ENCODE peak calls at places on chromosome 19, in four cellular contexts. J is breast epithelium, W is tibial nerve, K is gastrocnemius medialis. G is an unnamed sample. For H3K9me3 and H3K4me1, the result is how much of the 10 kb centered on the place peaks cover.

GRCh38 chr19:22545751-22546150 is 88.4 kb upstream of the ZNF492 start:
- DNase-seq in K (no peak), J (peak), W (no peak), G (no peak)

GRCh38 chr19:38939957-38940356 is 9.2 kb downstream of the MRPS12 start:
- DNase-seq in J (no peak), W (no peak), K (no peak), G (no peak)

GRCh38 chr19:32852216-32852615 is 17.4 kb downstream of the SLC7A9 start:
- DNase-seq in K (no peak), J (no peak), W (no peak), G (no peak)

GRCh38 chr19:12938054-12938535 is 314 bp upstream of the CALR start:
- DNase-seq in K (peak), W (peak), J (peak), G (peak)

GRCh38 chr19:17214531-17215124 is 529 bp upstream of the USE1 start:
- DNase-seq in W (no peak), K (no peak), J (no peak), G (no peak)

GRCh38 chr19:13981021-13981420 is 25.1 kb downstream of the RFX1 start:
- DNase-seq in K (no peak), W (no peak), J (no peak), G (no peak)

GRCh38 chr19:7748171-7748570 is 837 bp upstream of the CD209 start:
- DNase-seq in K (no peak), J (no peak), W (no peak), G (no peak)

GRCh38 chr19:4172861-4173473 is 9.4 kb downstream of the SIRT6 start:
- DNase-seq in K (no peak), J (no peak), W (no peak), G (peak)

GRCh38 chr19:3507371-3508120 is 1.4 kb downstream of the FZR1 start:
- DNase-seq in K (no peak), J (peak), W (no peak), G (no peak)

GRCh38 chr19:46288896-46289588 is 7.8 kb upstream of the HIF3A start:
- DNase-seq in W (no peak), K (no peak), J (no peak), G (no peak)

GRCh38 chr19:22882797-22883196 is 50.7 kb downstream of the ZNF723 start:
- DNase-seq in J (no peak), K (no peak), W (no peak), G (no peak)

GRCh38 chr19:53980553-53981407 is 10.7 kb upstream of the CACNG6 start:
- DNase-seq in W (no peak), J (no peak), K (no peak), G (peak)

GRCh38 chr19:34712606-34713261 is 21.3 kb upstream of the ZNF181 start:
- DNase-seq in J (no peak), W (no peak), K (peak), G (peak)

GRCh38 chr19:4910594-4911273 is 1.4 kb downstream of the UHRF1 start:
- DNase-seq in K (no peak), W (no peak), J (no peak), G (peak)

GRCh38 chr19:31160346-31160926 is 188.8 kb downstream of the TSHZ3 start:
- DNase-seq in K (no peak), W (no peak), J (no peak), G (no peak)

GRCh38 chr19:46069841-46070341 is 29.1 kb upstream of the IGFL4 start:
- DNase-seq in W (no peak), K (no peak), J (no peak), G (no peak)

GRCh38 chr19:33888665-33889064 is 92.0 kb downstream of the KCTD15 start:
- DNase-seq in J (no peak), W (no peak), K (no peak), G (no peak)

GRCh38 chr19:5016781-5017180 is 47.9 kb downstream of the KDM4B start:
- DNase-seq in J (no peak), K (no peak), W (no peak), G (no peak)

GRCh38 chr19:572891-573825 is 762 bp downstream of the BSG start:
- DNase-seq in W (no peak), K (peak), J (peak), G (peak)

GRCh38 chr19:32902448-32902847 is 32.9 kb upstream of the SLC7A9 start:
- DNase-seq in K (no peak), J (no peak), W (no peak), G (no peak)

GRCh38 chr19:58166708-58167280 is 16.1 kb upstream of the ZNF274 start:
- DNase-seq in J (no peak), W (no peak), K (no peak), G (no peak)
- H3K9me3 ChIP-seq in J (half or more), W (under half), K (under half), G (under half)

GRCh38 chr19:44071824-44072542 is at the start of gene ZNF284:
- DNase-seq in W (peak), J (peak), K (peak), G (peak)

GRCh38 chr19:44066305-44066704 is 5.7 kb upstream of the ZNF284 start:
- DNase-seq in J (no peak), K (no peak), W (no peak), G (no peak)

GRCh38 chr19:44072543-44073401 is 813 bp downstream of the ZNF284 start:
- DNase-seq in J (no peak), W (no peak), K (no peak), G (no peak)

DNA sequence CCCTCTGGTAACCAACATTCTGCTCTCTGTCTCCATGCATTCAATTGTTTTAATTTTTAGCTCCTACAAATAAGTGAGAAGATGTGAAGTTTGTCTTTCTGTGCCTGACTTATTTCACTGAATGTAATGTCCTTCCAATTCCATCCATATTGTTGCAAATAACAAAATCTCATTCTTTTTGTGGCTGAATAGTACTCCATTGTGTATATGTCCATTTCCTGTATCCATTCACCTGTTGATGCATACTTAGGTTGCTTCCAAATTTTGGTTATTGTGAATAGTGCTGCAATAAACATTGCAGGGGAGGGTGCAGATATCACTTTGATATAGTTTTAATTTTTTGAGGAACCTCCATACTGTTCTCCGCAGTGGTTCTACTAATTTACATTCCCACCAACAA is 2.5 kb upstream of the ZNF284 start:
- DNase-seq in J (no peak), K (no peak), W (no peak), G (no peak)
- H3K4me1 ChIP-seq in J (under half), K (under half), W (under half), G (under half)

DNA sequence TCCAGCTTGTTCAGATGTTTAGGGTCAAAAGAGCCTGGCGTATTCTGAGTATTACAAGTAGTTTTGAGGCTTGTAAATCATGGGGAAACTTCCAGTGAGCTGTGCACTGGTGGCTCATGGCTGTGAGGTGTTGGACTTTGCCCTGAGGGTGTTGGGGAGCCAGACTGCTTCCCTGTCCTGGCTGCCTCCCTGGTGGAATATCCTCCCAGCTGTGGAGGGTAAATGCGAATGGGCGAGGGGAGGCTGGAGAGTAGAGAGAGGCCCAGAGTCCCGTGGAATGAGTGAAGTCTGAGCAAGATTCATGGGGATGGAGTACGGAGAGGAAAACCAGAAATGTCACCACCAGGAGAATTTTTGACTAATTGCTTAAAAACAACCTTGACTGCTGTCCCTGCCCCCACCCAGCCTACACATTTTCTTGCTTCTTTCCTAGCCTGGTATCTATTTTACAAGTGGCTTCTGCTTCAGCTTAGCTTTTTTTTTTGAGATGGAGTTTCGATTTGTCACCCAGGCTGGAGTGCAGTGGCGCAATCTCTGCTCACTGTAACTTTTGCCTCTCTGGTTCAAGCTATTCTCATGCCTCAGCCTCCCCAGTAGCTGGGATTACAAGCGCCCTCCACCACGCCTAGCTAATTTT is 3.7 kb downstream of the SNRPA start:
- DNase-seq in J (no peak), K (no peak), W (no peak), G (no peak)
- H3K4me3 ChIP-seq in J (peak), K (no peak), W (no peak), G (peak)

GRCh38 chr19:37059142-37059541 is 19.1 kb upstream of the ZNF420 start:
- DNase-seq in W (no peak), K (no peak), J (no peak), G (no peak)
- H3K9me3 ChIP-seq in W (under half), K (under half), J (half or more), G (under half)

GRCh38 chr19:15249912-15250634 is 17.8 kb upstream of the EPHX3 start:
- DNase-seq in J (peak), K (no peak), W (no peak), G (no peak)

GRCh38 chr19:15252398-15253018 is 20.3 kb upstream of the EPHX3 start:
- DNase-seq in K (no peak), W (no peak), J (no peak), G (no peak)

GRCh38 chr19:15251749-15252397 is 19.6 kb upstream of the EPHX3 start:
- DNase-seq in W (peak), J (peak), K (peak), G (peak)

GRCh38 chr19:15250635-15250993 is 18.4 kb upstream of the EPHX3 start:
- DNase-seq in W (no peak), K (peak), J (no peak), G (no peak)

GRCh38 chr19:15251010-15251748 is 18.9 kb upstream of the EPHX3 start:
- DNase-seq in J (no peak), K (peak), W (no peak), G (no peak)
- H3K4me1 ChIP-seq in J (under half), K (half or more), W (half or more), G (under half)

G was measured in HAP-1.